ENCODE peak calls at places on chromosomes 1 and 21, in five cellular contexts. One of them, this sample, is unnamed.

GRCh38 chr1:110341146-110341871 is 2.1 kb downstream of the RBM15 start:
- DNase-seq in stimulated activated CD4-positive, alpha-beta T cell treated with anti-CD3 and anti-CD28 coated beads, Interleukin-2, amount 100 ng/mL, for 48 hours: no peak
- DNase-seq in esophagus muscularis mucosa: no peak
- DNase-seq in fibroblast of mammary gland: peak
- DNase-seq in stimulated activated naive B cell treated with anti-CD40 and anti-IgM and Interleukin-4, amounts not matched to agents 10 μg/mL and 1 μg/mL and 100 μg/mL, for 72 hours: no peak
- DNase-seq in this sample: no peak

GRCh38 chr1:67532452-67533216 is 102.4 kb upstream of the SERBP1 start:
- DNase-seq in stimulated activated CD4-positive, alpha-beta T cell treated with anti-CD3 and anti-CD28 coated beads, Interleukin-2, amount 100 ng/mL, for 48 hours: no peak
- DNase-seq in esophagus muscularis mucosa: no peak
- DNase-seq in fibroblast of mammary gland: peak
- DNase-seq in stimulated activated naive B cell treated with anti-CD40 and anti-IgM and Interleukin-4, amounts not matched to agents 10 μg/mL and 1 μg/mL and 100 μg/mL, for 72 hours: no peak
- DNase-seq in this sample: peak

GRCh38 chr1:199490804-199491527 is 536.5 kb upstream of the NR5A2 start:
- DNase-seq in stimulated activated CD4-positive, alpha-beta T cell treated with anti-CD3 and anti-CD28 coated beads, Interleukin-2, amount 100 ng/mL, for 48 hours: no peak
- DNase-seq in esophagus muscularis mucosa: no peak
- DNase-seq in fibroblast of mammary gland: peak
- DNase-seq in stimulated activated naive B cell treated with anti-CD40 and anti-IgM and Interleukin-4, amounts not matched to agents 10 μg/mL and 1 μg/mL and 100 μg/mL, for 72 hours: no peak
- DNase-seq in this sample: peak

GRCh38 chr1:192588546-192588945 is 13.0 kb downstream of the RGS1 start:
- DNase-seq in stimulated activated CD4-positive, alpha-beta T cell treated with anti-CD3 and anti-CD28 coated beads, Interleukin-2, amount 100 ng/mL, for 48 hours: no peak
- DNase-seq in esophagus muscularis mucosa: no peak
- DNase-seq in fibroblast of mammary gland: peak
- DNase-seq in stimulated activated naive B cell treated with anti-CD40 and anti-IgM and Interleukin-4, amounts not matched to agents 10 μg/mL and 1 μg/mL and 100 μg/mL, for 72 hours: no peak
- DNase-seq in this sample: peak

GRCh38 chr1:245822997-245823396 is 668.2 kb downstream of the KIF26B start:
- DNase-seq in stimulated activated CD4-positive, alpha-beta T cell treated with anti-CD3 and anti-CD28 coated beads, Interleukin-2, amount 100 ng/mL, for 48 hours: no peak
- DNase-seq in esophagus muscularis mucosa: no peak
- DNase-seq in fibroblast of mammary gland: peak
- DNase-seq in stimulated activated naive B cell treated with anti-CD40 and anti-IgM and Interleukin-4, amounts not matched to agents 10 μg/mL and 1 μg/mL and 100 μg/mL, for 72 hours: no peak
- DNase-seq in this sample: peak

GRCh38 chr1:234719454-234720258 is 109.7 kb upstream of the IRF2BP2 start:
- DNase-seq in stimulated activated CD4-positive, alpha-beta T cell treated with anti-CD3 and anti-CD28 coated beads, Interleukin-2, amount 100 ng/mL, for 48 hours: no peak
- DNase-seq in esophagus muscularis mucosa: no peak
- DNase-seq in fibroblast of mammary gland: no peak
- DNase-seq in stimulated activated naive B cell treated with anti-CD40 and anti-IgM and Interleukin-4, amounts not matched to agents 10 μg/mL and 1 μg/mL and 100 μg/mL, for 72 hours: no peak
- DNase-seq in this sample: no peak

GRCh38 chr1:118185083-118185899 is at the start of gene SPAG17:
- DNase-seq in stimulated activated CD4-positive, alpha-beta T cell treated with anti-CD3 and anti-CD28 coated beads, Interleukin-2, amount 100 ng/mL, for 48 hours: no peak
- DNase-seq in esophagus muscularis mucosa: no peak
- DNase-seq in fibroblast of mammary gland: peak
- DNase-seq in stimulated activated naive B cell treated with anti-CD40 and anti-IgM and Interleukin-4, amounts not matched to agents 10 μg/mL and 1 μg/mL and 100 μg/mL, for 72 hours: no peak
- DNase-seq in this sample: peak

GRCh38 chr21:45542667-45543370 is 579 bp upstream of the SLC19A1 start:
- DNase-seq in stimulated activated CD4-positive, alpha-beta T cell treated with anti-CD3 and anti-CD28 coated beads, Interleukin-2, amount 100 ng/mL, for 48 hours: no peak
- DNase-seq in esophagus muscularis mucosa: no peak
- DNase-seq in fibroblast of mammary gland: no peak
- DNase-seq in stimulated activated naive B cell treated with anti-CD40 and anti-IgM and Interleukin-4, amounts not matched to agents 10 μg/mL and 1 μg/mL and 100 μg/mL, for 72 hours: no peak
- DNase-seq in this sample: no peak

GRCh38 chr1:39509360-39510009 is 18.0 kb downstream of the BMP8A start:
- DNase-seq in stimulated activated CD4-positive, alpha-beta T cell treated with anti-CD3 and anti-CD28 coated beads, Interleukin-2, amount 100 ng/mL, for 48 hours: no peak
- DNase-seq in esophagus muscularis mucosa: no peak
- DNase-seq in fibroblast of mammary gland: peak
- DNase-seq in stimulated activated naive B cell treated with anti-CD40 and anti-IgM and Interleukin-4, amounts not matched to agents 10 μg/mL and 1 μg/mL and 100 μg/mL, for 72 hours: peak
- DNase-seq in this sample: peak

GRCh38 chr1:163844393-163844948 is 522.7 kb downstream of the NUF2 start:
- DNase-seq in stimulated activated CD4-positive, alpha-beta T cell treated with anti-CD3 and anti-CD28 coated beads, Interleukin-2, amount 100 ng/mL, for 48 hours: no peak
- DNase-seq in esophagus muscularis mucosa: no peak
- DNase-seq in fibroblast of mammary gland: peak
- DNase-seq in stimulated activated naive B cell treated with anti-CD40 and anti-IgM and Interleukin-4, amounts not matched to agents 10 μg/mL and 1 μg/mL and 100 μg/mL, for 72 hours: no peak
- DNase-seq in this sample: no peak

GRCh38 chr1:156670359-156670758 is 6.8 kb downstream of the NES start:
- DNase-seq in stimulated activated CD4-positive, alpha-beta T cell treated with anti-CD3 and anti-CD28 coated beads, Interleukin-2, amount 100 ng/mL, for 48 hours: no peak
- DNase-seq in esophagus muscularis mucosa: no peak
- DNase-seq in fibroblast of mammary gland: no peak
- DNase-seq in stimulated activated naive B cell treated with anti-CD40 and anti-IgM and Interleukin-4, amounts not matched to agents 10 μg/mL and 1 μg/mL and 100 μg/mL, for 72 hours: no peak
- DNase-seq in this sample: no peak

GRCh38 chr1:109640285-109640865 is 15.5 kb upstream of the GSTM4 start:
- DNase-seq in stimulated activated CD4-positive, alpha-beta T cell treated with anti-CD3 and anti-CD28 coated beads, Interleukin-2, amount 100 ng/mL, for 48 hours: peak
- DNase-seq in esophagus muscularis mucosa: peak
- DNase-seq in fibroblast of mammary gland: peak
- DNase-seq in stimulated activated naive B cell treated with anti-CD40 and anti-IgM and Interleukin-4, amounts not matched to agents 10 μg/mL and 1 μg/mL and 100 μg/mL, for 72 hours: peak
- DNase-seq in this sample: peak

GRCh38 chr1:113976609-113977278 is 2.5 kb upstream of the OLFML3 start:
- DNase-seq in stimulated activated CD4-positive, alpha-beta T cell treated with anti-CD3 and anti-CD28 coated beads, Interleukin-2, amount 100 ng/mL, for 48 hours: no peak
- DNase-seq in esophagus muscularis mucosa: no peak
- DNase-seq in fibroblast of mammary gland: peak
- DNase-seq in stimulated activated naive B cell treated with anti-CD40 and anti-IgM and Interleukin-4, amounts not matched to agents 10 μg/mL and 1 μg/mL and 100 μg/mL, for 72 hours: no peak
- DNase-seq in this sample: peak

GRCh38 chr1:21492171-21492625 is 17.0 kb upstream of the ALPL start:
- DNase-seq in stimulated activated CD4-positive, alpha-beta T cell treated with anti-CD3 and anti-CD28 coated beads, Interleukin-2, amount 100 ng/mL, for 48 hours: no peak
- DNase-seq in esophagus muscularis mucosa: no peak
- DNase-seq in fibroblast of mammary gland: no peak
- DNase-seq in stimulated activated naive B cell treated with anti-CD40 and anti-IgM and Interleukin-4, amounts not matched to agents 10 μg/mL and 1 μg/mL and 100 μg/mL, for 72 hours: no peak
- DNase-seq in this sample: no peak

GRCh38 chr1:160081261-160081936 is at the start of gene KCNJ9:
- DNase-seq in stimulated activated CD4-positive, alpha-beta T cell treated with anti-CD3 and anti-CD28 coated beads, Interleukin-2, amount 100 ng/mL, for 48 hours: no peak
- DNase-seq in esophagus muscularis mucosa: no peak
- DNase-seq in fibroblast of mammary gland: peak
- DNase-seq in stimulated activated naive B cell treated with anti-CD40 and anti-IgM and Interleukin-4, amounts not matched to agents 10 μg/mL and 1 μg/mL and 100 μg/mL, for 72 hours: no peak
- DNase-seq in this sample: no peak

GRCh38 chr1:236673284-236673919 is 12.9 kb upstream of the ACTN2 start:
- DNase-seq in stimulated activated CD4-positive, alpha-beta T cell treated with anti-CD3 and anti-CD28 coated beads, Interleukin-2, amount 100 ng/mL, for 48 hours: no peak
- DNase-seq in esophagus muscularis mucosa: peak
- DNase-seq in fibroblast of mammary gland: peak
- DNase-seq in stimulated activated naive B cell treated with anti-CD40 and anti-IgM and Interleukin-4, amounts not matched to agents 10 μg/mL and 1 μg/mL and 100 μg/mL, for 72 hours: no peak
- DNase-seq in this sample: peak

This sample was measured in choroid plexus epithelial cell.